ENCODE peak calls at places on chromosomes 4 and X, in six cellular contexts. W, L, Z, N, Q and O are unnamed samples. For H3K27me3, the result is how much of the 10 kb centered on the place peaks cover.

GRCh38 chr4:7985891-7986441 is 46.3 kb upstream of the AFAP1 start:
- DNase-seq in W (no peak), L (no peak), Z (peak), N (no peak), Q (no peak), O (no peak)

GRCh38 chr4:147822128-147822527 is 90.2 kb downstream of the ARHGAP10 start:
- DNase-seq in W (no peak), L (no peak), Z (peak), N (no peak), Q (no peak), O (peak)

GRCh38 chrX:107742754-107743191 is 32.8 kb downstream of the TSC22D3 start:
- DNase-seq in W (no peak), L (no peak), Z (no peak), N (no peak), Q (no peak), O (no peak)

GRCh38 chrX:51395807-51396728 is 63.4 kb downstream of the NUDT10 start:
- DNase-seq in W (peak), L (no peak), Z (no peak), N (peak), Q (peak), O (no peak)

GRCh38 chr4:66216252-66216651 is 546.0 kb upstream of the EPHA5 start:
- DNase-seq in W (no peak), L (no peak), Z (no peak), N (no peak), Q (no peak), O (no peak)

GRCh38 chr4:89469512-89469911 is 161.9 kb upstream of the GPRIN3 start:
- DNase-seq in W (no peak), L (no peak), Z (no peak), N (no peak), Q (no peak), O (no peak)

GRCh38 chr4:158197194-158197593 is 13.1 kb upstream of the TMEM144 start:
- DNase-seq in W (no peak), L (no peak), Z (no peak), N (no peak), Q (no peak), O (no peak)

GRCh38 chr4:15233626-15234025 is 194.2 kb upstream of the C1QTNF7 start:
- DNase-seq in W (no peak), L (no peak), Z (no peak), N (no peak), Q (no peak), O (no peak)

GRCh38 chr4:41160010-41160789 is 54.1 kb downstream of the APBB2 start:
- DNase-seq in W (no peak), L (no peak), Z (no peak), N (no peak), Q (no peak), O (no peak)

GRCh38 chrX:39253551-39253950 is 452.3 kb downstream of the MID1IP1 start:
- DNase-seq in W (no peak), L (no peak), Z (no peak), N (no peak), Q (no peak), O (no peak)

GRCh38 chr4:3445111-3445820 is 3.5 kb downstream of the HGFAC start:
- DNase-seq in W (no peak), L (no peak), Z (no peak), N (no peak), Q (no peak), O (no peak)

GRCh38 chr4:124455671-124456070 is 256.9 kb downstream of the ANKRD50 start:
- DNase-seq in W (no peak), L (no peak), Z (no peak), N (no peak), Q (no peak), O (no peak)

GRCh38 chrX:103847174-103847870 is 15.3 kb upstream of the RAB9B start:
- DNase-seq in W (no peak), L (no peak), Z (no peak), N (no peak), Q (no peak), O (no peak)

GRCh38 chr4:40842725-40843401 is 93.1 kb downstream of the NSUN7 start:
- DNase-seq in W (no peak), L (no peak), Z (peak), N (no peak), Q (no peak), O (no peak)

GRCh38 chr4:176393306-176394013 is 73.7 kb downstream of the SPCS3 start:
- DNase-seq in W (no peak), L (no peak), Z (no peak), N (no peak), Q (no peak), O (no peak)

GRCh38 chrX:41332988-41333743 is 796 bp upstream of the DDX3X start:
- DNase-seq in W (peak), L (peak), Z (peak), N (peak), Q (peak), O (peak)

GRCh38 chr4:147899512-147899911 is 167.6 kb downstream of the ARHGAP10 start:
- DNase-seq in W (no peak), L (no peak), Z (no peak), N (no peak), Q (no peak), O (no peak)

GRCh38 chr4:186068581-186069402 is at the start of gene TLR3:
- DNase-seq in W (no peak), L (no peak), Z (no peak), N (peak), Q (no peak), O (no peak)

GRCh38 chrX:19626230-19626629 is 110.9 kb upstream of the MAP3K15 start:
- DNase-seq in W (no peak), L (no peak), Z (no peak), N (no peak), Q (no peak), O (no peak)

GRCh38 chr4:3009422-3009821 is 46.1 kb downstream of the GRK4 start:
- DNase-seq in W (peak), L (no peak), Z (peak), N (no peak), Q (no peak), O (no peak)

GRCh38 chrX:39149761-39150160 is 348.5 kb downstream of the MID1IP1 start:
- DNase-seq in W (peak), L (no peak), Z (peak), N (peak), Q (no peak), O (peak)

GRCh38 chrX:70437921-70438665 is 6.5 kb upstream of the DLG3 start:
- DNase-seq in W (no peak), L (no peak), Z (no peak), N (no peak), Q (no peak), O (no peak)

DNA sequence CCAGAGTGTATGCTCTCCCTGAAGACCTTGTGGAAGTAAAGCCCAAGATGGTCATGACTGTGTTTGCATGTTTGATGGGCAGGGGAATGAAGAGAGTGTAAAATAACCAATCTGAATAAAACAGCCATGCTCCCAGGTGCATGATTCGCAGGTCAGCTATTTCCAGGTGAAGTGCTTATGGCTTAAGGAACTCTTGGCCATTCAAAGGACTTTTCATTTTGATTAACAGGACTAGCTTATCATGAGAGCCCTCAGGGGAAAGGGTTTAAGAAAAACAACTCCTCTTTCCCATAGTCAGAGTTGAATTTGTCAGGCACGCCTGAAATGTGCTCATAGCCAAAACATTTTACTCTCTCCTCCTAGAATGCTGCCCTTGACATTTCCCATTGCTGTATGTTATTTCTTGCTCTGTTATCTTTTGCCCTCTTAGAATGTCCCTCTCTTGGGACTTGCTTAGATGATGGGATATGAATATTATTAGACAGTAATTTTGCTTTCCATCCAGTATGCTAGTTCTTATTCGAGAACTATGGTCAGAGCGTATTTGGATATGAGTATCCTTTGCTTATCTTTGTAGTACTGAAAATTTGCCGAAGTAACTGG is 88.6 kb downstream of the PLS3 start:
- DNase-seq in W (no peak), L (no peak), Z (no peak), N (no peak), Q (no peak), O (no peak)
- H3K27me3 ChIP-seq in W (under half), L (under half), Z (under half), N (under half), Q (under half), O (under half)

GRCh38 chr4:17597517-17597916 is 16.9 kb upstream of the MED28 start:
- DNase-seq in W (peak), L (no peak), Z (no peak), N (no peak), Q (peak), O (no peak)

GRCh38 chr4:17605236-17605635 is 9.2 kb upstream of the MED28 start:
- DNase-seq in W (no peak), L (no peak), Z (no peak), N (no peak), Q (no peak), O (no peak)

GRCh38 chr4:17595471-17596005 is 18.5 kb downstream of the LAP3 start:
- DNase-seq in W (no peak), L (peak), Z (no peak), N (no peak), Q (no peak), O (no peak)

DNA sequence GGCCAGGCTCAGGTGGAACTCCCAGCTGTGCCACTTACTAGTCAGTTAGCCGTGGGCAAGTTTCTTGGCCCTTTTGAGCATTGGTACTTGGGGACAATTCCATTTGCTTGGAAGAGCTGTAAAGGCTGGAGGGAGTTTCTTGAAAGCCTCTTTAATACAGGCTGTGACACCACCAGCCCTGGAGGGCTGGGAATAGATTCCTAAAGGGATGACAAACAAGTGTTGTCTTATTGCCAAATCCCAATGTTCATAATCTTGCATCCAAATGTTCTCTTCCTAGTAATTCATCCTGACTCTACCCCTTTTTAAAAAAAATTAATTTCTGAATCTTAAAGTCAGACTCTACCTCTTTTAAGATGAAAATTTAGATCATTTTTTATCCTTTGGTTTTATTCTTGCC is 14.6 kb upstream of the MED28 start:
- DNase-seq in W (no peak), L (no peak), Z (no peak), N (no peak), Q (no peak), O (no peak)
- TF ChIP-seq GABPA in W (no peak), L (no peak), Z (no peak), N (no peak), Q (no peak), O (no peak)

DNA sequence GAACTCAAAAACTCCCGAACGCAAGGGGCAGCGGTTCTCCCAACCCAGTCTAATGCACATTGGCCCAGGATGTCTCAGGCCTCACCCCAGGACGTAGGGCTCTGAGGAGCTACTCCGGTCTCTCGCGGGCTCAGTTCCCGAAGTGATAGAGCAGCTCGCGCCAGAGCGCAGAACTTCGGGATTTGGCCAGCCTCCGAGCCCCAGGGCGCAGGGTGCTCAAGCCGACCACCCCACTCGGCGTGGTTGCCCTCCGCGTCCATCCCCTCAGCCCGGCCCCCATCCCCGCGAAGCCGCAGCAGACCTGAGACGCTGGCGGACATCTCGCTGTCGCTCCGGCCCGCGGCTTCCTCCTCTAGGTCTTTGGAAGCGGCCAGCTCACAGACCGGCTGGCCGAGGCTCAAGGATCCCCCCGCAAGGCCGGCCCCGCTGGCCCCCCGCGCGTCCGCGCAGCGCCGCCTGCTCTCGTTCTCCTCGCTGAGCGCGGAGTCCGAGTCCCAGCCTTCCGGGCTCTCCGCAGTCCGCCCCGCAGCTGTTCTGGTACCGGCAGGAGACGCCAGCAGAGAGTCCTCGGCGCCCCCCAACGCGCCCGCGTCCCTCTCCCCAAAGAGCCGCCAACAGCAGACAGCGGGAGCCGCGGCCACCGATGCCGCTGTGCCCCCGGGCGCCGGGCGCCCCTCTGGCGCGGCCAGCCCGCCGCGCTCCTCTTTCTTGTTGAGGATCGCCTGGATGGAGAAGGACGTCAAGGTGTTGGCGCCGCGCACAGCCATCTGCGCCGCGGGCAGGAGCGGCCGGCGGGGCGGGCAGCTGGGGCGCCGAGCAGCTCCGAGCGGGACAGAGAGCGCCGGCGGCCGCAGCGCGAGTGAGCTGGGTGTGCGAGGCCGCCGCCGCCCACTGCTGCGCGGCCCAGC is at the start of gene NKX3-2:
- DNase-seq in W (peak), L (no peak), Z (no peak), N (peak), Q (peak), O (no peak)
- H3K27me3 ChIP-seq in W (under half), L (under half), Z (under half), N (half or more), Q (half or more), O (half or more)

GRCh38 chrX:122582280-122582679 is 601.8 kb upstream of the GRIA3 start:
- DNase-seq in W (no peak), L (no peak), Z (no peak), N (no peak), Q (no peak), O (no peak)

GRCh38 chrX:122583526-122583925 is 600.6 kb upstream of the GRIA3 start:
- DNase-seq in W (no peak), L (no peak), Z (no peak), N (no peak), Q (no peak), O (no peak)

GRCh38 chrX:122591546-122591945 is 592.5 kb upstream of the GRIA3 start:
- DNase-seq in W (no peak), L (no peak), Z (no peak), N (no peak), Q (no peak), O (no peak)

DNA sequence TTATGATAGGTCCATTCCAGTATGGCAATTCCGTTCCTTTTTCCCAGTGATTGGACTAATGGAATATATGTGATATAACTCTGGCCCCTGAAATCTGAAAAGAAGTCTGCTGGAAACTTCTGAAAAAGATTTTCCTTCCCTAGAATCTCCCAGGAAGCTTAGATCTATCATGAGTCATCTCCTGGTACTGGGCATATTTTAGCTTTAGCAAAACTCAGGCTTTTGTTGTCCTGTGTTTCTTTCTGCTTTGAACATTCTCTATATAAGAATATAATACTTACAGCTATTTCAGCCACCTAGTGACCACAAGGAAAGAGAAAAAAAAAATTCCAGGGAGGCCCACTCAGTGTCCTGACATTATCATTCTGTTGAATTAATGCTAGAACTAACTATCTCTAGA is 597.2 kb upstream of the GRIA3 start:
- DNase-seq in W (no peak), L (no peak), Z (no peak), N (no peak), Q (no peak), O (no peak)
- TF ChIP-seq GABPA in W (no peak), L (no peak), Z (no peak), N (no peak), Q (no peak), O (no peak)

GRCh38 chr4:105560488-105560887 is 8.1 kb downstream of the ARHGEF38 start:
- DNase-seq in W (no peak), L (no peak), Z (no peak), N (no peak), Q (no peak), O (no peak)
- H3K27me3 ChIP-seq in W (under half), L (under half), Z (under half), N (half or more), Q (under half), O (under half)